ENCODE peak calls at places on chromosomes 13 and 19, in ten cellular contexts. G is lower leg skin, J is osteoblast, M is IMR-90, S is breast epithelium, Y is heart left ventricle, H is bronchial epithelial cell, P is Panc1, N is GM23338, B is esophagus squamous epithelium. V is an unnamed sample.

GRCh38 chr19:38213911-38214625 is 10.0 kb downstream of the DPF1 start:
- DNase-seq in G (no peak), J (peak; percentile 99), M (peak; percentile 61), S (no peak), Y (no peak), H (no peak), P (no peak), N (peak; percentile 70), B (no peak), V (peak; percentile 19)

GRCh38 chr19:53980553-53981407 is 10.7 kb upstream of the CACNG6 start:
- DNase-seq in G (no peak), J (peak; percentile 86), M (peak; percentile 19), S (no peak), Y (no peak), H (no peak), P (peak; percentile 95), N (peak; percentile 98), B (no peak), V (no peak)

GRCh38 chr13:39956036-39956435 is 300.6 kb downstream of the COG6 start:
- DNase-seq in G (no peak), J (no peak), M (no peak), S (no peak), Y (no peak), H (no peak), P (no peak), N (no peak), B (no peak), V (no peak)

GRCh38 chr13:27339299-27339698 is 68.7 kb downstream of the RASL11A start:
- DNase-seq in G (no peak), J (no peak), M (peak; percentile 42), S (no peak), Y (no peak), H (peak; percentile 56), P (no peak), N (peak; percentile 89), B (no peak), V (peak; percentile 14)

GRCh38 chr19:6925801-6926751 is 38.7 kb downstream of the ADGRE1 start:
- DNase-seq in G (no peak), J (no peak), M (no peak), S (no peak), Y (no peak), H (no peak), P (no peak), N (peak; percentile 3), B (no peak), V (no peak)

GRCh38 chr19:3100331-3100730 is 6.2 kb downstream of the GNA11 start:
- DNase-seq in G (no peak), J (no peak), M (no peak), S (no peak), Y (peak; percentile 25), H (no peak), P (no peak), N (no peak), B (no peak), V (no peak)

GRCh38 chr13:49441846-49442245 is 2.0 kb downstream of the CAB39L start:
- DNase-seq in G (no peak), J (no peak), M (peak; percentile 85), S (no peak), Y (no peak), H (peak; percentile 53), P (no peak), N (no peak), B (no peak), V (peak; percentile 18)

GRCh38 chr13:26021956-26022355 is 29.9 kb downstream of the SHISA2 start:
- DNase-seq in G (no peak), J (no peak), M (no peak), S (no peak), Y (no peak), H (peak; percentile 7), P (no peak), N (no peak), B (no peak), V (no peak)

GRCh38 chr19:14090509-14091085 is at the start of gene SAMD1:
- DNase-seq in G (peak; percentile 98), J (peak; percentile 99), M (peak; percentile 83), S (peak; percentile 88), Y (peak; percentile 97), H (peak; percentile 27), P (no peak), N (peak; percentile 92), B (peak; percentile 68), V (peak; percentile 88)

GRCh38 chr13:74573654-74574053 is 439.4 kb upstream of the KLF12 start:
- DNase-seq in G (no peak), J (no peak), M (no peak), S (no peak), Y (no peak), H (no peak), P (no peak), N (peak; percentile 78), B (no peak), V (no peak)

GRCh38 chr19:1736280-1736679 is 17.0 kb upstream of the ONECUT3 start:
- DNase-seq in G (no peak), J (peak; percentile 19), M (no peak), S (no peak), Y (no peak), H (no peak), P (no peak), N (no peak), B (no peak), V (no peak)

GRCh38 chr13:79522583-79522982 is 41.6 kb downstream of the NDFIP2 start:
- DNase-seq in G (no peak), J (peak; percentile 52), M (peak; percentile 64), S (no peak), Y (no peak), H (peak; percentile 29), P (no peak), N (no peak), B (no peak), V (no peak)

GRCh38 chr19:45638930-45639729 is at the start of gene EML2:
- DNase-seq in G (peak; percentile 91), J (peak; percentile 92), M (no peak), S (peak; percentile 57), Y (peak; percentile 56), H (peak; percentile 15), P (no peak), N (peak; percentile 97), B (no peak), V (peak; percentile 17)

GRCh38 chr19:10835089-10835753 is 791 bp downstream of the TMED1 start:
- DNase-seq in G (peak; percentile 89), J (peak; percentile 35), M (no peak), S (no peak), Y (no peak), H (peak; percentile 97), P (no peak), N (no peak), B (no peak), V (no peak)

GRCh38 chr19:19817357-19817756 is 4.2 kb downstream of the ZNF506 start:
- DNase-seq in G (no peak), J (no peak), M (no peak), S (no peak), Y (no peak), H (no peak), P (no peak), N (no peak), B (no peak), V (no peak)

GRCh38 chr19:35468637-35469036 is 20.6 kb downstream of the FFAR2 start:
- DNase-seq in G (no peak), J (peak; percentile 93), M (no peak), S (no peak), Y (peak; percentile 50), H (peak; percentile 39), P (peak; percentile 54), N (peak; percentile 77), B (no peak), V (peak; percentile 34)

GRCh38 chr13:110756268-110756667 is 42.8 kb downstream of the ING1 start:
- DNase-seq in G (no peak), J (peak; percentile 15), M (peak; percentile 95), S (no peak), Y (no peak), H (no peak), P (no peak), N (peak; percentile 23), B (no peak), V (peak; percentile 19)

GRCh38 chr19:12833747-12834417 is 497 bp downstream of the RTBDN start:
- DNase-seq in G (no peak), J (peak; percentile 87), M (no peak), S (no peak), Y (no peak), H (no peak), P (no peak), N (peak; percentile 74), B (no peak), V (peak; percentile 43)
- H3K4me3 ChIP-seq in G (no peak overlapping the region), J (no peak overlapping the region), M (peak overlapping the region; percentile 56), S (peak overlapping the region; percentile 65), Y (peak overlapping the region; percentile 44), H (peak overlapping the region; percentile 35), P (peak overlapping the region; percentile 47), N (peak overlapping the region; percentile 77), B (peak overlapping the region; percentile 31), V (peak overlapping the region; percentile 41)

DNA sequence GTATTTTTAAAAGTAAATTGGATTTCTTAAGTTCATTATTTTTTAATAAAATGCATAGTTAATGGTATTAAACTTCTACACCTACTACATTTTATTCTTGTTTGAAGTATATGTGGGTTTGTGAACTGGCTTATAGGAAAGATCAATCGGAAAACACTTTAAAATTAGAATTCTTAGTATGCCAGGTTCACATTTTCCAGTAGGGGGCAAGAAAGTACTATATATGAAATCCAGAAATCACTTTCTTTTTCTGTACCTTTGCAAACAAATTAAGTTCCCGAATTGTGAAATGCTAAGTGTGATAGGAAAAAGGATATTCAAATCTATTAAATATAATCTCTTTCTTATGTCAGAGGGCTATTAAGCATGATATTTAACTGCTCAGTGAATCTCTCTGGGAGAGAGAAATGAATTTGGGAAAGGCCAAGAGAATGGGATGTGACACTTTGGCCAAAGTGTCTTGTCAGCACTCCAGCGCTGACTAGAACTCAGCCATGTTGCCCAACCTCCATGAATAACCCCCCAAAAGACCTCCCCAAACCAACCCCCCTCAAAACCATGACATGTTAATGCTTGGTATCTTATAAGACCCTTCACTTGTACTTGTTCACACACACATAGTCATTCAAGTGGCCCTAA is 122.6 kb upstream of the SLC10A2 start:
- DNase-seq in G (no peak), J (no peak), M (no peak), S (no peak), Y (no peak), H (peak; percentile 46), P (no peak), N (peak; percentile 57), B (no peak), V (peak; percentile 32)
- TF ChIP-seq CTCF in G (no peak), J (peak; percentile 36), M (peak; percentile 19), S (no peak), Y (peak; percentile 47), H (peak; percentile 42), P (peak; percentile 27), N (no peak), B (peak; percentile 24), V (peak; percentile 22)

DNA sequence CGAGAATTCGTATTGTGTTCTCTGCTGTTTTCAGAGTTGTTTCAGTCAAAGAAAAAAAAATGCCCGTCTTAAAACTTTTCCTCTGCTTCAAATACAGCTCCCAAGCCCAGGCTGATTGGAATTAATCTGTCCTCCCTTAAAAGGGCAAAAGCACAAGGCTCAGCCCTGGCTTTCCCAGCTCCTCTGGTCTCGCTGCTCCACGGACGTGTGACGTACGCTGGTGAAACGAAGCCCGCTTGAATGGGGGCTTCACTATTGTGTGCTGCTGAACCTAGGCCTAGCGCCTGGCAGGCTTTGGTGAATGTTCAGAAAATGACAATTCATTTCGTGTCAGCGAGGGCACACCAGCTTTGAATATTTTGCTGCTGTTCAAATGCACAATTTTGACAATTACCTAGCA is 654 bp upstream of the ZNF135 start:
- DNase-seq in G (no peak), J (peak; percentile 6), M (no peak), S (no peak), Y (no peak), H (no peak), P (no peak), N (peak; percentile 32), B (no peak), V (no peak)
- H3K4me3 ChIP-seq in G (no peak overlapping the region), J (peak overlapping the region; percentile 77), M (no peak overlapping the region), S (peak overlapping the region; percentile 94), Y (peak overlapping the region; percentile 93), H (no peak overlapping the region), P (no peak overlapping the region), N (peak overlapping the region; percentile 66), B (peak overlapping the region; percentile 62), V (peak overlapping the region; percentile 62)

GRCh38 chr13:94174009-94174408 is 305.5 kb downstream of the DCT start:
- DNase-seq in G (no peak), J (no peak), M (no peak), S (no peak), Y (no peak), H (no peak), P (no peak), N (no peak), B (no peak), V (no peak)
- TF ChIP-seq CTCF in G (no peak), J (no peak), M (no peak), S (no peak), Y (no peak), H (no peak), P (no peak), N (no peak), B (no peak), V (no peak)